ENCODE peak calls at places on chromosomes 4 and X, in ten cellular contexts. J, Z, O, U, I, C, Q, P, R and B are unnamed samples.

GRCh38 chr4:7697326-7697725 is 242.3 kb downstream of the AFAP1 start:
- DNase-seq in C (no peak), Q (no peak), I (no peak), P (no peak), J (no peak), O (no peak), Z (no peak), R (no peak), U (no peak), B (no peak)

GRCh38 chr4:10098770-10099139 is 17.8 kb downstream of the WDR1 start:
- DNase-seq in P (no peak), I (peak), U (no peak), Z (peak), J (no peak), Q (no peak), C (no peak), O (no peak), R (no peak), B (peak)

GRCh38 chr4:992297-993110 is 700 bp downstream of the SLC26A1 start:
- DNase-seq in O (no peak), Z (peak), U (peak), Q (no peak), J (no peak), C (peak), P (peak), I (no peak), R (no peak), B (no peak)

GRCh38 chr4:40200881-40201797 is 4.3 kb downstream of the RHOH start:
- DNase-seq in P (no peak), C (no peak), U (no peak), O (no peak), Q (no peak), I (no peak), J (no peak), Z (peak), R (no peak), B (peak)

GRCh38 chr4:24973471-24974251 is 57.1 kb downstream of the LGI2 start:
- DNase-seq in Z (peak), U (peak), C (no peak), I (peak), J (peak), P (peak), R (peak), Q (no peak), O (peak), B (peak)

GRCh38 chr4:73721419-73721818 is 18.9 kb upstream of the CXCL8 start:
- DNase-seq in Q (no peak), P (no peak), C (no peak), I (peak), O (no peak), R (no peak), J (no peak), U (no peak), Z (peak), B (peak)

GRCh38 chr4:166165829-166166420 is 292.9 kb downstream of the TLL1 start:
- DNase-seq in C (no peak), O (peak), Q (no peak), R (peak), I (peak), P (no peak), J (no peak), U (no peak), Z (peak), B (peak)

GRCh38 chrX:116240446-116240845 is 69.9 kb downstream of the AGTR2 start:
- DNase-seq in J (no peak), Z (no peak), R (no peak), O (no peak), U (no peak), I (peak), P (no peak), Q (no peak), C (no peak), B (peak)

GRCh38 chr4:184475096-184475461 is 729 bp upstream of the IRF2 start:
- DNase-seq in P (peak), R (no peak), Q (peak), O (peak), C (peak), U (peak), Z (peak), J (peak), I (peak), B (peak)

GRCh38 chr4:76950846-76951321 is 1.3 kb downstream of the SEPTIN11 start:
- DNase-seq in O (no peak), Z (peak), Q (no peak), I (peak), U (peak), C (peak), P (peak), J (no peak), R (no peak), B (no peak)

GRCh38 chr4:76012388-76012801 is 5.1 kb upstream of the CXCL9 start:
- DNase-seq in Z (peak), U (no peak), Q (no peak), I (peak), J (no peak), P (no peak), C (no peak), O (no peak), R (no peak), B (peak)

GRCh38 chr4:31068257-31069075 is 348.3 kb downstream of the PCDH7 start:
- DNase-seq in J (no peak), Z (peak), Q (no peak), U (no peak), I (no peak), R (no peak), O (no peak), C (no peak), P (no peak), B (no peak)

GRCh38 chr4:3436798-3437581 is 4.8 kb upstream of the HGFAC start:
- DNase-seq in J (peak), I (peak), Q (no peak), U (no peak), P (no peak), R (no peak), O (no peak), Z (peak), C (no peak), B (peak)

GRCh38 chrX:68084765-68085164 is 348.5 kb downstream of the OPHN1 start:
- DNase-seq in O (no peak), Q (no peak), I (peak), C (no peak), J (no peak), U (no peak), P (no peak), R (peak), Z (peak), B (peak)

GRCh38 chr4:59553739-59554126 is 1646.4 kb upstream of the ADGRL3 start:
- DNase-seq in Q (no peak), C (no peak), R (peak), O (no peak), J (no peak), U (no peak), P (no peak), Z (no peak), I (peak), B (peak)

GRCh38 chr4:135838889-135839288 is 1637.3 kb upstream of the PABPC4L start:
- DNase-seq in I (no peak), C (no peak), O (no peak), U (no peak), J (no peak), Q (no peak), P (no peak), Z (peak), R (no peak), B (no peak)

GRCh38 chrX:9789555-9789954 is 3.3 kb downstream of the SHROOM2 start:
- DNase-seq in U (no peak), P (no peak), Z (no peak), J (no peak), R (no peak), Q (no peak), C (no peak), O (no peak), I (no peak), B (no peak)

GRCh38 chr4:127601029-127601428 is 31.7 kb upstream of the INTU start:
- DNase-seq in O (no peak), I (no peak), Q (no peak), P (no peak), C (no peak), Z (peak), J (no peak), U (no peak), R (no peak), B (peak)

GRCh38 chrX:119398974-119399771 is at the start of gene SLC25A43:
- DNase-seq in C (peak), P (peak), Q (peak), R (no peak), Z (no peak), J (peak), U (peak), I (peak), O (peak), B (peak)

GRCh38 chr4:124650614-124651013 is 61.9 kb downstream of the ANKRD50 start:
- DNase-seq in Z (no peak), R (no peak), I (no peak), C (no peak), J (no peak), Q (no peak), P (no peak), U (no peak), O (no peak), B (no peak)

GRCh38 chr4:153223935-153224334 is 19.7 kb downstream of the TRIM2 start:
- DNase-seq in P (no peak), O (peak), U (no peak), J (no peak), Q (no peak), C (no peak), R (no peak), Z (peak), I (peak), B (peak)

GRCh38 chr4:69773443-69773842 is 13.0 kb upstream of the SULT1B1 start:
- DNase-seq in Z (no peak), I (no peak), O (no peak), R (no peak), J (no peak), P (no peak), Q (no peak), U (no peak), C (no peak), B (no peak)

GRCh38 chr4:105140684-105141490 is 5.8 kb upstream of the TET2 start:
- DNase-seq in C (no peak), U (no peak), J (no peak), P (peak), Q (peak), R (no peak), O (no peak), Z (no peak), I (no peak), B (peak)

GRCh38 chr4:177573487-177573886 is 131.2 kb upstream of the AGA start:
- DNase-seq in R (peak), I (peak), U (no peak), P (no peak), Q (no peak), C (no peak), J (no peak), Z (peak), O (no peak), B (peak)

GRCh38 chrX:110026099-110026844 is 23.4 kb downstream of the TMEM164 start:
- DNase-seq in R (no peak), U (peak), J (no peak), O (no peak), Q (no peak), C (no peak), I (peak), Z (no peak), P (no peak), B (no peak)

GRCh38 chrX:138011461-138011860 is 445.5 kb downstream of the ZIC3 start:
- DNase-seq in P (no peak), Z (no peak), C (no peak), R (no peak), O (no peak), U (no peak), J (no peak), I (no peak), Q (no peak), B (no peak)

GRCh38 chr4:100933628-100934027 is 413.7 kb downstream of the PPP3CA start:
- DNase-seq in C (no peak), I (peak), U (no peak), P (no peak), Q (no peak), O (no peak), Z (peak), R (peak), J (no peak), B (peak)

GRCh38 chr4:97819314-97819713 is 324.0 kb downstream of the STPG2 start:
- DNase-seq in I (peak), J (no peak), R (no peak), C (no peak), Q (no peak), O (no peak), P (no peak), U (no peak), Z (no peak), B (no peak)

GRCh38 chr4:48421101-48421500 is 62.0 kb upstream of the SLC10A4 start:
- DNase-seq in Q (no peak), Z (no peak), J (no peak), P (no peak), C (no peak), U (no peak), R (no peak), O (no peak), I (no peak), B (no peak)

DNA sequence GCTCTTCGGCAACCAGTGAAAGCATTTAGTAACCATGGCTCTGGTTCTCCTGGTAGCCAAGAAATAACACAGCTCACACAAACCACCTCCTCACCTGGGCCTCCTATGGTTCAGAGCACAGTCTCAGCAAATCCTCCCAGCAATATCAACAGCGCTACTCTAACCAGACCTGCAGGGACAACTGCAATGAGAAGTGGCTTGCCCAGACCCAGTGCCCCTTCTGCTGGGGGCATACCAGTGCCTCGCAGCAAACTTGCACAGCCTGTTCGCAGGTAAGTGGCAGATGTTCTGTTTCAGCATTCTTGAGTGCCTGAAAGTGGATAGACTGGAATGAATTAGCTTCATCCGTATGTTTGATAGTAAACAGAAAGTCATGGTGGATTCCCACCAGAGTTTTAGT is 63.0 kb upstream of the SLC10A4 start:
- DNase-seq in Z (no peak), P (no peak), R (no peak), O (no peak), J (no peak), I (no peak), Q (no peak), U (no peak), C (no peak), B (no peak)
- H3K4me3 ChIP-seq in Z (no peak), P (no peak), R (no peak), O (no peak), J (no peak), I (no peak), Q (no peak), U (no peak), C (no peak), B (no peak)

DNA sequence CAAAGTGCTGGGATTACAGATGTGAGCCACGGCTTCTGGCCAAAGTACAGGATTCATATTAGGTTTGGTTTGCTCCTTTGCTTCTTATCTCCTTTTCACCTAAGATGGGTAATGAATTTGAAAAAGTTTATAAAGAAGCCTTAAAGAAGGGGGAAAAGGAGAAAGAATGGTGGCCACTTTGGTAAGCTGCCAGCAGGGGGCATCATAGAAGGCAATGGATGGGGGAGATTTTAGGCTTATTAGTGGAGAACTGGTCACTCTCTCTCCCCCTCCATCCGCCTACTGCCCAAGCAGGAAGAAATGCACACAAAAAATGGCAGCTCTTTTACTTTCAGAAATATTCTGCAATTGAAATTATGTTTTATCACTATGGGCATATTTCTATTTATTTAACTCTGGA is 32.0 kb downstream of the SPARCL1 start:
- DNase-seq in O (no peak), U (no peak), I (no peak), C (no peak), P (no peak), Q (no peak), R (no peak), J (no peak), Z (no peak), B (no peak)
- TF ChIP-seq CTCF in O (peak), U (peak), I (peak), C (no peak), P (peak), Q (no peak), R (peak), J (peak), Z (peak), B (peak)

GRCh38 chrX:74534569-74535038 is 79.8 kb downstream of the RLIM start:
- DNase-seq in U (no peak), J (no peak), O (no peak), C (no peak), I (peak), P (no peak), Z (peak), R (peak), Q (no peak), B (no peak)

GRCh38 chrX:74536142-74537010 is 78.0 kb downstream of the RLIM start:
- DNase-seq in Z (peak), I (peak), C (peak), J (peak), Q (peak), P (peak), R (peak), O (peak), U (peak), B (peak)

GRCh38 chrX:74537011-74537390 is 77.4 kb downstream of the RLIM start:
- DNase-seq in Z (peak), U (no peak), P (peak), O (no peak), C (peak), R (no peak), I (no peak), J (peak), Q (no peak), B (peak)

GRCh38 chrX:74535633-74536141 is 78.7 kb downstream of the RLIM start:
- DNase-seq in P (peak), Z (peak), I (peak), J (peak), O (peak), Q (peak), C (peak), R (peak), U (peak), B (peak)

GRCh38 chrX:74535211-74535621 is 79.2 kb downstream of the RLIM start:
- DNase-seq in R (peak), J (no peak), C (no peak), Q (no peak), Z (peak), U (no peak), O (peak), I (peak), P (no peak), B (peak)
- H3K4me3 ChIP-seq in R (no peak), J (peak), C (peak), Q (peak), Z (peak), U (peak), O (peak), I (no peak), P (peak), B (peak)

GRCh38 chrX:26822448-26822847 is 606.5 kb downstream of the MAGEB5 start:
- DNase-seq in J (no peak), P (no peak), Q (no peak), Z (no peak), C (no peak), O (no peak), U (no peak), R (no peak), I (no peak), B (no peak)
- TF ChIP-seq CTCF in J (no peak), P (no peak), Q (no peak), Z (no peak), C (no peak), O (no peak), U (no peak), R (no peak), I (no peak), B (no peak)

GRCh38 chr4:2363951-2364653 is 54.3 kb downstream of the ZFYVE28 start:
- DNase-seq in P (no peak), R (no peak), O (no peak), U (peak), Z (no peak), C (no peak), J (no peak), Q (no peak), I (no peak), B (no peak)

GRCh38 chr4:2365913-2366210 is 52.6 kb downstream of the ZFYVE28 start:
- DNase-seq in U (peak), C (no peak), I (no peak), R (no peak), Z (no peak), J (no peak), P (no peak), O (no peak), Q (no peak), B (no peak)

GRCh38 chr4:2365054-2365912 is 53.2 kb downstream of the ZFYVE28 start:
- DNase-seq in J (no peak), R (no peak), P (no peak), I (no peak), C (peak), Z (no peak), O (no peak), Q (no peak), U (peak), B (no peak)

GRCh38 chr4:2363056-2363719 is 55.3 kb downstream of the ZFYVE28 start:
- DNase-seq in J (peak), Z (no peak), P (peak), Q (no peak), C (peak), O (peak), I (no peak), U (peak), R (no peak), B (peak)

GRCh38 chr4:2364654-2365053 is 53.8 kb downstream of the ZFYVE28 start:
- DNase-seq in J (peak), P (peak), C (peak), Z (no peak), R (peak), Q (peak), U (peak), I (peak), O (no peak), B (peak)
- H3K4me3 ChIP-seq in J (peak), P (peak), C (peak), Z (peak), R (peak), Q (peak), U (peak), I (peak), O (peak), B (peak)

DNA sequence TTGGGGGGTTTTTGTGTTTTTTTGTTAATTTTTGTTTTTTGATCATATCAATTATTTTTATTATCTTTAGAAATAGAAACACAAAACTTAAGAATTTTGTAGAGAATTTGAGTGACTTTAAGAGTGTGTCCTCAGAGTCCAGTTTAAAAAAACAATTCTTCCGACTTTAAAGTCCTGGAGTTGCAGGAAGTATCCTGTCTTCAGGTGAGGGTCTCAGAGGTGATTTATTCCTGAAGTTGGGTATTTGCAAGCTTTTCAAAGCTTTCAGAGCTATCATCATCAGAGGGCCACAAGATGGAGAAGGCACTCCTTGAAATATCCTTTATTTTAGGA is 23.0 kb downstream of the TLR10 start:
- DNase-seq in P (no peak), Z (no peak), I (no peak), Q (no peak), R (no peak), O (no peak), C (no peak), U (no peak), J (no peak), B (no peak)
- TF ChIP-seq CTCF in P (no peak), Z (no peak), I (no peak), Q (no peak), R (no peak), O (no peak), C (no peak), U (peak), J (no peak), B (no peak)

DNA sequence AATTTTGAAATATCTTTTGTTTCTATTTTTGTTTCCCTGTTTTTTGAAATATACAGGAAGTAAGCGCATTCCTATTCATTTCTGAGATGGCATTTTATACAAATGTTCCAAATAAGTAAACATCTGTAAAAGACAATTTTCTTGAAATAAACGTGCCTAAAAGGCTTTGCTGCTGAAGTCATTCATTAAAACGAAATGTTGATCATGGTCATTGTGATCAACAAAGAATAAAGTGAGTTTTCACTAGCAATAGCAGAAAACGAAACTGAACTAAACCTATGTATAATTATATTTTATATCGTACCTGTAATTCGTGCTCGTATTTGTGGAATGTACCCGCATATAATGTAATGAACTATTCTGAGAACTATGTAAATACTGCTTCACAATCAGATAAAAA is 221.2 kb downstream of the MGST2 start:
- DNase-seq in U (no peak), C (no peak), O (no peak), Z (no peak), R (no peak), I (no peak), J (no peak), Q (no peak), P (no peak), B (no peak)
- H3K4me3 ChIP-seq in U (peak), C (peak), O (peak), Z (no peak), R (no peak), I (peak), J (peak), Q (no peak), P (peak), B (peak)

GRCh38 chr4:48275247-48275646 is 5.6 kb upstream of the TEC start:
- DNase-seq in R (no peak), I (peak), J (no peak), Z (peak), Q (no peak), U (no peak), C (no peak), P (no peak), O (no peak), B (no peak)
- TF ChIP-seq CTCF in R (peak), I (peak), J (peak), Z (peak), Q (peak), U (peak), C (no peak), P (peak), O (no peak), B (peak)